ENCODE peak calls at places on chromosomes 5 and 9, in seven cellular contexts. C is anterior cingulate cortex; F is WTC11; R is left ventricle myocardium superior; S is NCI-H1436 treated with DMSO at 0.1 percent for 48 hours; U is stimulated activated CD8-positive, alpha-beta memory T cell treated with anti-CD3 and anti-CD28 coated beads, Interleukin-7, amount 100 ng/mL, for 4 hours; G is tibial nerve. Q is an unnamed sample.

GRCh38 chr9:21661626-21662025 is 140.8 kb upstream of the MTAP start:
- DNase-seq in C (no peak), F (no peak), R (no peak), S (no peak), U (no peak), G (no peak), Q (no peak)

GRCh38 chr9:78118742-78119473 is 87.3 kb upstream of the GNAQ start:
- DNase-seq in C (no peak), F (no peak), R (no peak), S (no peak), U (no peak), G (no peak), Q (peak)

GRCh38 chr5:136128416-136128935 is 4.2 kb upstream of the SMAD5 start:
- DNase-seq in C (no peak), F (no peak), R (no peak), S (no peak), U (no peak), G (no peak), Q (no peak)

GRCh38 chr9:37992924-37993349 is 76.1 kb downstream of the SHB start:
- DNase-seq in C (no peak), F (no peak), R (no peak), S (no peak), U (no peak), G (no peak), Q (no peak)

GRCh38 chr9:35079041-35079425 is 709 bp downstream of the FANCG start:
- DNase-seq in C (no peak), F (no peak), R (no peak), S (no peak), U (no peak), G (no peak), Q (no peak)

GRCh38 chr5:109099081-109099480 is 310.7 kb downstream of the PJA2 start:
- DNase-seq in C (no peak), F (no peak), R (no peak), S (no peak), U (no peak), G (no peak), Q (no peak)

GRCh38 chr5:87210743-87211142 is 56.9 kb upstream of the RASA1 start:
- DNase-seq in C (no peak), F (no peak), R (no peak), S (no peak), U (no peak), G (no peak), Q (no peak)

GRCh38 chr5:15664961-15665360 is 165.0 kb downstream of the FBXL7 start:
- DNase-seq in C (no peak), F (no peak), R (no peak), S (no peak), U (no peak), G (no peak), Q (no peak)

GRCh38 chr9:37302277-37302676 is 120.2 kb upstream of the GRHPR start:
- DNase-seq in C (no peak), F (no peak), R (no peak), S (no peak), U (no peak), G (no peak), Q (no peak)

GRCh38 chr5:160030631-160031377 is 21.9 kb downstream of the TTC1 start:
- DNase-seq in C (no peak), F (no peak), R (no peak), S (no peak), U (no peak), G (no peak), Q (no peak)

GRCh38 chr5:107457138-107457537 is 213.6 kb downstream of the EFNA5 start:
- DNase-seq in C (no peak), F (no peak), R (no peak), S (no peak), U (no peak), G (no peak), Q (no peak)

GRCh38 chr9:106956971-106957370 is 94.0 kb downstream of the ZNF462 start:
- DNase-seq in C (no peak), F (no peak), R (no peak), S (no peak), U (no peak), G (no peak), Q (no peak)

GRCh38 chr9:133762488-133763271 is 24.5 kb upstream of the SARDH start:
- DNase-seq in C (no peak), F (no peak), R (no peak), S (no peak), U (no peak), G (no peak), Q (no peak)

GRCh38 chr5:89282832-89283510 is 400.0 kb upstream of the MEF2C start:
- DNase-seq in C (no peak), F (no peak), R (no peak), S (no peak), U (no peak), G (no peak), Q (no peak)

GRCh38 chr5:111058064-111058463 is 13.4 kb upstream of the TSLP start:
- DNase-seq in C (no peak), F (no peak), R (no peak), S (no peak), U (no peak), G (no peak), Q (no peak)

GRCh38 chr9:4937436-4937835 is 47.6 kb upstream of the JAK2 start:
- DNase-seq in C (no peak), F (no peak), R (no peak), S (no peak), U (no peak), G (no peak), Q (no peak)

GRCh38 chr5:11851402-11851801 is 52.8 kb downstream of the CTNND2 start:
- DNase-seq in C (no peak), F (no peak), R (no peak), S (no peak), U (no peak), G (no peak), Q (no peak)

GRCh38 chr9:87793292-87793691 is 67.4 kb downstream of the CTSL start:
- DNase-seq in C (no peak), F (no peak), R (no peak), S (no peak), U (no peak), G (no peak), Q (peak)

GRCh38 chr9:133767625-133768024 is 29.5 kb upstream of the SARDH start:
- DNase-seq in C (no peak), F (no peak), R (no peak), S (no peak), U (no peak), G (no peak), Q (no peak)

GRCh38 chr9:119509291-119509905 is 140.2 kb upstream of the BRINP1 start:
- DNase-seq in C (no peak), F (no peak), R (no peak), S (no peak), U (no peak), G (no peak), Q (no peak)